ENCODE peak calls at places on chromosome 22, in six cellular contexts. V is astrocyte of the cerebellum; W is fibroblast of pulmonary artery; E is EL; I is activated effector memory CD4-positive, alpha-beta T cell treated with Interleukin-2 at 50 U/mL for 16 hours; C is activated T-helper 1 cell treated with anti-CD3 and anti-CD28 coated beads, Interleukin-12 subunit alpha, Interleukin-12 subunit beta, Interleukin-2, Interleukin-4 antibody, amounts not matched to agents 30 ng/mL and 10 ng/mL and 1 ng/mL, durations not matched to agents 14 hours and 24 hours and 36 hours. Y is an unnamed sample.

GRCh38 chr22:43044402-43044801 is 29.5 kb upstream of the PACSIN2 start:
- DNase-seq in V (no peak), W (no peak), E (no peak), I (no peak), C (no peak), Y (no peak)

GRCh38 chr22:29695129-29695926 is 24.5 kb upstream of the CABP7 start:
- DNase-seq in V (no peak), W (no peak), E (no peak), I (no peak), C (no peak), Y (peak)

GRCh38 chr22:25068701-25069100 is 116.2 kb downstream of the KIAA1671 start:
- DNase-seq in V (no peak), W (no peak), E (no peak), I (peak), C (peak), Y (no peak)

GRCh38 chr22:22720724-22721261 is 76.4 kb downstream of the GGTLC2 start:
- DNase-seq in V (no peak), W (peak), E (no peak), I (no peak), C (no peak), Y (no peak)

GRCh38 chr22:28743852-28744251 is 2.0 kb downstream of the HSCB start:
- DNase-seq in V (no peak), W (no peak), E (no peak), I (no peak), C (no peak), Y (no peak)

GRCh38 chr22:33569547-33569946 is 350.7 kb downstream of the LARGE1 start:
- DNase-seq in V (no peak), W (no peak), E (no peak), I (no peak), C (no peak), Y (no peak)

GRCh38 chr22:38831166-38831945 is 12.5 kb downstream of the NPTXR start:
- DNase-seq in V (no peak), W (peak), E (peak), I (no peak), C (no peak), Y (peak)

GRCh38 chr22:25368271-25368670 is 148.8 kb downstream of the CRYBB2 start:
- DNase-seq in V (peak), W (peak), E (peak), I (no peak), C (no peak), Y (peak)

GRCh38 chr22:37169412-37169811 is 18.6 kb downstream of the C1QTNF6 start:
- DNase-seq in V (no peak), W (no peak), E (no peak), I (no peak), C (no peak), Y (no peak)

Y was measured in LHCN-M2.